ENCODE peak calls at places on chromosome 22, in four cellular contexts. W is A172, I is NCI-H2029 treated with DMSO at 0.1 percent for 48 hours, T is GM12878. O is an unnamed sample.

GRCh38 chr22:49453816-49454215 is 373.9 kb downstream of the BRD1 start:
- DNase-seq in W (no peak), I (no peak), T (no peak), O (no peak)

GRCh38 chr22:24592846-24593809 is at the start of gene LRRC75B:
- DNase-seq in W (no peak), I (no peak), T (no peak), O (no peak)

GRCh38 chr22:45317551-45318167 is 7.9 kb downstream of the FAM118A start:
- DNase-seq in W (peak), I (no peak), T (no peak), O (no peak)

GRCh38 chr22:49230194-49230577 is 597.5 kb downstream of the BRD1 start:
- DNase-seq in W (no peak), I (no peak), T (no peak), O (no peak)

GRCh38 chr22:38754247-38755154 is 1.3 kb downstream of the SUN2 start:
- DNase-seq in W (peak), I (peak), T (no peak), O (no peak)

GRCh38 chr22:44188316-44188715 is 7.6 kb downstream of the PARVG start:
- DNase-seq in W (no peak), I (no peak), T (no peak), O (no peak)

GRCh38 chr22:22460635-22461034 is 47.9 kb downstream of the ZNF280B start:
- DNase-seq in W (no peak), I (no peak), T (no peak), O (no peak)

GRCh38 chr22:46732513-46732912 is 5.5 kb downstream of the CERK start:
- DNase-seq in W (no peak), I (no peak), T (no peak), O (no peak)

GRCh38 chr22:49576241-49577141 is 251.2 kb downstream of the BRD1 start:
- DNase-seq in W (no peak), I (no peak), T (no peak), O (no peak)

GRCh38 chr22:37197451-37198289 is 9.6 kb upstream of the C1QTNF6 start:
- DNase-seq in W (peak), I (peak), T (no peak), O (no peak)

GRCh38 chr22:31106651-31107205 is 640 bp downstream of the SELENOM start:
- DNase-seq in W (no peak), I (no peak), T (no peak), O (no peak)

GRCh38 chr22:44718418-44718817 is 16.4 kb downstream of the PRR5 start:
- DNase-seq in W (no peak), I (no peak), T (peak), O (no peak)

GRCh38 chr22:50218996-50219727 is 18.4 kb downstream of the SELENOO start:
- DNase-seq in W (peak), I (peak), T (no peak), O (no peak)

GRCh38 chr22:42928969-42929837 is 72.1 kb upstream of the ARFGAP3 start:
- DNase-seq in W (no peak), I (no peak), T (peak), O (no peak)

GRCh38 chr22:48806227-48806781 is 1021.4 kb downstream of the BRD1 start:
- DNase-seq in W (no peak), I (no peak), T (no peak), O (no peak)

GRCh38 chr22:11253000-11253511 is 4274.9 kb upstream of the OR11H1 start:
- DNase-seq in W (no peak), I (no peak), T (no peak), O (no peak)

GRCh38 chr22:33565580-33565995 is 354.7 kb downstream of the LARGE1 start:
- DNase-seq in W (no peak), I (peak), T (no peak), O (peak)

GRCh38 chr22:23180301-23180892 is at the start of gene BCR:
- DNase-seq in W (no peak), I (no peak), T (no peak), O (no peak)

GRCh38 chr22:32531955-32532818 is 57.6 kb downstream of the FBXO7 start:
- DNase-seq in W (peak), I (peak), T (no peak), O (no peak)

GRCh38 chr22:36961626-36962025 is 48.2 kb downstream of the CSF2RB start:
- DNase-seq in W (no peak), I (no peak), T (no peak), O (no peak)

GRCh38 chr22:39209756-39210155 is 35.0 kb downstream of the PDGFB start:
- DNase-seq in W (no peak), I (peak), T (no peak), O (no peak)

GRCh38 chr22:36009085-36009484 is 19.5 kb downstream of the RBFOX2 start:
- DNase-seq in W (no peak), I (no peak), T (no peak), O (no peak)

GRCh38 chr22:25564320-25564978 is at the start of gene GRK3:
- DNase-seq in W (peak), I (no peak), T (no peak), O (no peak)

GRCh38 chr22:41347066-41347859 is 34.5 kb upstream of the TEF start:
- DNase-seq in W (no peak), I (no peak), T (no peak), O (no peak)

GRCh38 chr22:42959472-42960145 is 55.3 kb downstream of the PACSIN2 start:
- DNase-seq in W (peak), I (no peak), T (no peak), O (no peak)

GRCh38 chr22:19705181-19705934 is 8.9 kb upstream of the SEPTIN5 start:
- DNase-seq in W (no peak), I (no peak), T (no peak), O (no peak)

GRCh38 chr22:43537019-43537585 is 125.3 kb downstream of the MPPED1 start:
- DNase-seq in W (no peak), I (no peak), T (no peak), O (no peak)

GRCh38 chr22:46770726-46771125 is 8.3 kb downstream of the TBC1D22A start:
- DNase-seq in W (no peak), I (no peak), T (no peak), O (no peak)

GRCh38 chr22:19476023-19476422 is 3.0 kb downstream of the UFD1 start:
- DNase-seq in W (no peak), I (no peak), T (no peak), O (no peak)

GRCh38 chr22:22787805-22788459 is 99.7 kb upstream of the IGLL5 start:
- DNase-seq in W (peak), I (peak), T (no peak), O (peak)

GRCh38 chr22:21443057-21443734 is 24.0 kb upstream of the TMEM191C start:
- DNase-seq in W (no peak), I (no peak), T (no peak), O (no peak)

GRCh38 chr22:42277988-42278776 is 7.7 kb upstream of the TCF20 start:
- DNase-seq in W (no peak), I (no peak), T (no peak), O (peak)

GRCh38 chr22:41308054-41308453 is 6.7 kb downstream of the ZC3H7B start:
- DNase-seq in W (peak), I (no peak), T (no peak), O (no peak)

GRCh38 chr22:41831383-41831782 is 1.5 kb upstream of the SREBF2 start:
- DNase-seq in W (no peak), I (no peak), T (no peak), O (no peak)

GRCh38 chr22:35400335-35400680 is 368 bp downstream of the MCM5 start:
- DNase-seq in W (no peak), I (no peak), T (no peak), O (no peak)

GRCh38 chr22:22431271-22432220 is 77.0 kb downstream of the ZNF280B start:
- DNase-seq in W (peak), I (peak), T (no peak), O (no peak)

GRCh38 chr22:24460418-24461089 is 33.2 kb downstream of the ADORA2A start:
- DNase-seq in W (no peak), I (no peak), T (peak), O (no peak)

O was measured in GM12864.